ENCODE peak calls at places on chromosomes 7 and 10, in five cellular contexts. K, V, H, U and R are unnamed samples.

GRCh38 chr7:2734761-2735571 is 47.0 kb downstream of the AMZ1 start:
- DNase-seq in K (no peak), U (no peak), H (peak), V (no peak), R (no peak)

GRCh38 chr10:119270893-119271361 is 63.6 kb downstream of the GRK5 start:
- DNase-seq in V (no peak), K (no peak), H (no peak), U (no peak), R (peak)

GRCh38 chr10:119896937-119897336 is 4.4 kb downstream of the SEC23IP start:
- DNase-seq in U (no peak), V (peak), H (no peak), K (no peak), R (no peak)

GRCh38 chr7:151400626-151401315 is 9.1 kb downstream of the WDR86 start:
- DNase-seq in U (no peak), V (no peak), H (peak), K (no peak), R (no peak)

GRCh38 chr10:35563266-35563891 is 41.8 kb upstream of the GJD4 start:
- DNase-seq in U (no peak), V (peak), H (no peak), K (no peak), R (no peak)

GRCh38 chr10:29304259-29305030 is 15.6 kb downstream of the LYZL1 start:
- DNase-seq in U (no peak), V (peak), H (no peak), K (no peak), R (no peak)

GRCh38 chr7:47474937-47475879 is 106.7 kb downstream of the TNS3 start:
- DNase-seq in V (peak), K (peak), U (no peak), H (peak), R (peak)

GRCh38 chr10:121880842-121881423 is 46.9 kb downstream of the ATE1 start:
- DNase-seq in V (no peak), U (no peak), K (no peak), H (no peak), R (no peak)

GRCh38 chr7:594920-595620 is 75.4 kb upstream of the PDGFA start:
- DNase-seq in K (peak), V (no peak), U (no peak), H (no peak), R (no peak)

DNA sequence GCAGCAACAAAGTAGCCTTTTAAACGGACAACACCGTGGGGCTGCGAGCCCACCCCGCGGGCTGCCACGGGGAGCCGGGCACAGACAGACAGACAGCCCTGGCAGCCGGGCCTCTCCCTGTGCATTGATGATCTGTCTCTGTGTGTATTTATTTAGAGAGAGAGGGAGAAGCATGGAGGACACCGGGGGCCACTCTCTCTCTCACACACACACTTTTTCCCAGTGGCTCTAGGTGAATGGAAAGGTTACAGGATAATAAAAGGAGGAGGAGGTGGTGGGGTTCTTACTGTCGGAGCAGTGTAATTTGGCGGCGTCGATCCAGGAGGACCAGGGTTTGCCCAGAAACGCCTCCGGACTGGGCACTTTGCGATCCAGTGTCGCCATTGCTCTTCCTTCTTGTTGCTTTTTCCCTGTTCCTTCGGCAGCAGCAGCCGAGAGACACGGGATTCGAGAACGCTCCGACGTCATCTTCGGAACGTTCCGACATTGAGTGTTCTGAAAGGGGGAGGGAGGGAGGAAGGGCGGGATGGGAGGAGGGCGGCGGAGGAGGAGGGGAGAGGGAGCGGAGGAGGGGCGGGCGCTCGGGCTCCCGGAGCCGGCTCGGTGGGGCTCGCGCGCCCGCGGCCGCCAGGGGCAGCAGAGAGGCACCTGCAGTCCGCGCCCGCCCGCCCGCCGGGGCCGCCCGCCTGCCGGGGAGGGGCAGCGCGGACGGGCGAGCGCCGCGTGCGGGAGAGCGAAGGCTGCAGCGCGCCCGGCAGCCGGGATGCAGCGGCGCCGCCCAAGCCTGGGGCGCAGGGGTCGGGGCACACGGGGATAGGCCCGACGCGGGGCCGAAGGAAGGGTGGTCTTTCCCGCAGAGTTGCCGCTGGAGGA is at the start of gene ATXN7L1:
- DNase-seq in H (peak), K (peak), V (peak), U (peak), R (peak)
- TF ChIP-seq CTCF in H (peak), K (peak), V (peak), U (peak), R (no peak)

DNA sequence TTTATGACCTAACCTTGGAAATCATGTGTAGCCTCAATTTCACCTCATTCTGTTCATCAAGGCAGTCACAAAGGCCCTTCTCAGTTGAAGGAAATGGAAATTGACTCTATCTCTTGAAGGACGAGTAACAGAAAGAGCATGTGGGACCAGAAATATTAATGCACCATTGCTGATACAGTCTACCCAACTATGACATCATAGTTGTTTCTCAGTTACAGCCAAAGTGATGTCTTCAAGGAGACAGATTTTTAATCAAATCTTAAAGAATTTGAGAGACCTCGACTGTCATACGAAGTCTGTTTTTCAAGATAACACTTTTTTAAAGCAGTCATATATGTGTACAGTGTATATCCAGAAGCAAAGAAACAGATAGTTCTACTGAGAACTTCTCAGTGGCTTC is 335.7 kb upstream of the PHF14 start:
- DNase-seq in U (no peak), K (no peak), V (no peak), H (no peak), R (no peak)
- TF ChIP-seq CTCF in U (no peak), K (no peak), V (no peak), H (no peak), R (no peak)

GRCh38 chr7:102450242-102450641 is 14.4 kb downstream of the ALKBH4 start:
- DNase-seq in H (no peak), V (no peak), K (no peak), U (no peak), R (no peak)
- TF ChIP-seq CTCF in H (no peak), V (peak), K (peak), U (no peak), R (no peak)

DNA sequence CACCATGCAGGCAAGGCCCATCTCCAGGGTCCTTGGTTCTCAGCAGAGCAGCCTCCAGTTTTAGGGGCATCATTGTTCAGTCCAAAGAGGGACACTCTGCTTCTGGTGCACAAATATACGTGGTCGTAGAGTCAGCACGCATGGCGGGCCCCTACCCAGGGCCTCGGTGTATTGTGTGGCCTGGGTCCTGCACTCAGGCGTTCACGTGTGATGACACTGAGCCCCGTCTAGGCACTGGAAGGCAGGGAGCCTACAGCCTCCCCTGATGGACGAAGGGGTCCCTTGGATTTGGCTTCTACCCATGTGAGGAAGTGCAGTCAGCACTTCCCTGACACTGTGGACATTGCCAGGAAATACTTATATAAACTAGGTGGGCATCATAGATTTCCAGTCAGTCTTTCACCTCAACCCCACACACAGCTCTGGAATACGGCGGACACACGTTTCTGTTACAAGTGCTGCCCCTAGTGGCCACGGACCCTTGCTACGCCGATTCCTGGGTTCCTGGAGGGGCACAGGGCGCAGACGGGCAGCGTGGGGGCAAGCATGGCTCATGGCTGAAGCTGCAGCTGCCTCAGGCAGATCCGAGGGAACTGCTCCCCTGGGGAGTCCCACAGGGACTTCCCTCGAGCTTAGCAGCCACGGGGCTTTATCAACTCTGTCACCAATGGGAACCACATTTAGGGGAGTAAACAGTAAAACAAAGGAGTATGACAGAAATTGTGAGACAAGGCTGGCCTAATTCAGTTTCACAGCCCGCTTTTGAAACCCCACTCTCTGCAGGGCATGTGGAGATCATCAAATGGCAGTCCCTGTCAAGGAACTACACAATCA is 25.4 kb downstream of the AIFM2 start:
- DNase-seq in K (no peak), U (no peak), V (peak), H (no peak), R (no peak)
- TF ChIP-seq CTCF in K (peak), U (peak), V (peak), H (peak), R (no peak)

GRCh38 chr10:3784510-3785250 is at the start of gene KLF6:
- DNase-seq in V (peak), H (peak), U (no peak), K (no peak), R (no peak)
- TF ChIP-seq CTCF in V (no peak), H (no peak), U (no peak), K (no peak), R (no peak)

DNA sequence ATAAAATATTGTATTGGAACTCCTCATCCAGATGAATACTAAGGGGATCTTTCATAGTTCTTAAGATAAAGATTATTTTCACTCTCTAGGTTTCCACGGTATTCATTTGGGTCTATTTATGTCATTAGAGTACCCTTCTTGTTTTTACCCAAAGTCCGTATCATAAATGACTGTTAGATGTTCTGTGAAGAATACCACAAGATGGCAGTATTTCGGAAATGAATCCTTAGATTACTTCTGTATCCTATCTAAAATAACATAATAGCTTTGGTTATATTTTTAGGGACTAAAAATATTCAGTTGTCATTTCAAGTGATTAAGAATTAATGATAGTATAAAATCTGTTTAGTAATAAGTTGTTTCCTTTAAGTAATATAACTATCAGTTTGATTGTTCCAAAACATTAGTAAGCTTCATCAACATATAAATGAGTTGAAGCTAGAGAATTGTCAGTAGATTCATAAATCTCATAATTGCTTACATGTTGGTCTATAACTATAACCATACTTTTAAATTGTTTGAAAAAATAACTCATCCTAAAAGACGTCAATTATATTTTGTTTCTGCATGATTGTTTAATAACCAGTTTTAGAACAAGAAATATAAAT is 337.5 kb upstream of the KCND2 start:
- DNase-seq in K (no peak), V (no peak), U (no peak), H (no peak), R (no peak)
- TF ChIP-seq CTCF in K (peak), V (peak), U (peak), H (no peak), R (no peak)

DNA sequence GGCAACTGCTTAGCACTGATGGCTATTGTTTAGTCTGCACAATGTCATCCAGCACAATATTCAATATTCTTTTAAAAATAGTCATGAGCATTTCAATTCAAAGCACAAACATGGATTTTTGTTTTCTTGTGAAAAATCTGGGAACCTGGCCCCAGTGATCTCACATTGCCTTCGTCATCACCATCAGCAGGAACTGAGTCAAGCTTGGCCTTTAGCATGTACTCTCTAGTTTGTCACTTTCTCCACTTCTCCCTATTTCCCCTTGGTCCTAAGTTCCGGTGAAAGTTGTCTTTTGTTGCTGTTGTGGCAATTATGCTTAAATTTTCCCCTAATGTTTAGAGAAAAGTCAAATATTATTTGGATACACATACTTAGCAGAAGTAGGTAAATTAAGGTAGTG is 252.9 kb upstream of the SORCS1 start:
- DNase-seq in H (no peak), K (no peak), U (no peak), V (no peak), R (no peak)
- TF ChIP-seq CTCF in H (no peak), K (no peak), U (no peak), V (no peak), R (no peak)

DNA sequence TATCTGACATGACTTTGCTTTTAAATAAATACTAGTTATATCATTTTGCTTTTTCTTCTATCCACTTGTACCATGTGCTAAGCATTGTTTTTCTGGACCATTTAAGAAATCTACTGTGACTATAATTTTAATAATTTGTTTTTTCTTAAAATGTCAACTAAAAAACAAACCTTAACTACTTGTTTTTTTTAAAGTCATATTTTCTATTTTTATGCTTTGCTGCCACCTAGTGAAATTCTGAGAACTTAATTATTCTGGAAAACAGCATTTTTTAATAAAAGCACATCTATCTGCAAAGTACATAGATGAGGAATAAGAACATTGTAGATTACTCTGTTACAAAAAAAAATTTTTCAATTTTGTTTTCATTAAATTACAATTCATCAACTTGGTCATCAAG is 47.4 kb downstream of the ORC5 start:
- DNase-seq in K (no peak), V (no peak), U (no peak), H (no peak), R (no peak)
- TF ChIP-seq CTCF in K (peak), V (peak), U (peak), H (no peak), R (no peak)